ENCODE peak calls at places on chromosomes 5 and 9, in five cellular contexts. R is left ventricle myocardium inferior, P is left lung, L is aorta, O is HCT116. S is an unnamed sample.

GRCh38 chr5:147248584-147248983 is 13.8 kb downstream of the STK32A start:
- DNase-seq in R (no peak), P (no peak), L (no peak), O (no peak), S (no peak)

GRCh38 chr5:92676839-92677197 is 904.2 kb downstream of the NR2F1-AS1 start:
- DNase-seq in R (no peak), P (no peak), L (no peak), O (no peak), S (no peak)

GRCh38 chr5:58266402-58266801 is 193.5 kb downstream of the PLK2 start:
- DNase-seq in R (no peak), P (no peak), L (no peak), O (no peak), S (no peak)

GRCh38 chr9:82939451-82939850 is 123.5 kb downstream of the RASEF start:
- DNase-seq in R (no peak), P (peak; percentile 42), L (no peak), O (no peak), S (peak; percentile 74)

GRCh38 chr9:120563044-120563443 is 16.9 kb downstream of the CDK5RAP2 start:
- DNase-seq in R (peak; percentile 39), P (no peak), L (no peak), O (no peak), S (no peak)

GRCh38 chr9:92501671-92502393 is 19.5 kb upstream of the ASPN start:
- DNase-seq in R (peak; percentile 38), P (no peak), L (no peak), O (peak; percentile 52), S (peak; percentile 17)

GRCh38 chr9:6902423-6902822 is 144.7 kb downstream of the KDM4C start:
- DNase-seq in R (no peak), P (no peak), L (no peak), O (peak; percentile 34), S (no peak)

GRCh38 chr9:73402081-73403028 is 250.7 kb downstream of the ANXA1 start:
- DNase-seq in R (no peak), P (no peak), L (no peak), O (no peak), S (no peak)

GRCh38 chr5:150672237-150672883 is 11.3 kb downstream of the MYOZ3 start:
- DNase-seq in R (peak; percentile 44), P (peak; percentile 52), L (peak; percentile 88), O (no peak), S (peak; percentile 31)

GRCh38 chr9:77712533-77713130 is 64.5 kb upstream of the GNA14 start:
- DNase-seq in R (no peak), P (no peak), L (no peak), O (no peak), S (no peak)

GRCh38 chr5:172156541-172156994 is 31.5 kb downstream of the STK10 start:
- DNase-seq in R (peak; percentile 68), P (peak; percentile 30), L (no peak), O (no peak), S (peak; percentile 28)

GRCh38 chr5:12703254-12703653 is 799.0 kb upstream of the CTNND2 start:
- DNase-seq in R (no peak), P (no peak), L (no peak), O (no peak), S (no peak)

GRCh38 chr9:92638621-92639101 is 31.3 kb downstream of the IPPK start:
- DNase-seq in R (no peak), P (no peak), L (peak; percentile 56), O (no peak), S (no peak)

GRCh38 chr9:131101207-131101964 is 5.1 kb downstream of the AIF1L start:
- DNase-seq in R (no peak), P (no peak), L (no peak), O (no peak), S (no peak)

GRCh38 chr9:128619127-128619526 is 37.5 kb downstream of the DYNC2I2 start:
- DNase-seq in R (no peak), P (no peak), L (peak; percentile 16), O (no peak), S (no peak)

GRCh38 chr5:124580925-124581821 is 165.3 kb downstream of the ZNF608 start:
- DNase-seq in R (no peak), P (no peak), L (no peak), O (no peak), S (peak; percentile 46)

GRCh38 chr5:157051604-157052245 is 7.2 kb downstream of the HAVCR1 start:
- DNase-seq in R (no peak), P (no peak), L (no peak), O (no peak), S (no peak)
- H3K4me1 ChIP-seq in R (no peaks in the 10 kb centered on the region), P (no peaks in the 10 kb centered on the region), L (no peaks in the 10 kb centered on the region), O (no peaks in the 10 kb centered on the region), S (no peaks in the 10 kb centered on the region)

DNA sequence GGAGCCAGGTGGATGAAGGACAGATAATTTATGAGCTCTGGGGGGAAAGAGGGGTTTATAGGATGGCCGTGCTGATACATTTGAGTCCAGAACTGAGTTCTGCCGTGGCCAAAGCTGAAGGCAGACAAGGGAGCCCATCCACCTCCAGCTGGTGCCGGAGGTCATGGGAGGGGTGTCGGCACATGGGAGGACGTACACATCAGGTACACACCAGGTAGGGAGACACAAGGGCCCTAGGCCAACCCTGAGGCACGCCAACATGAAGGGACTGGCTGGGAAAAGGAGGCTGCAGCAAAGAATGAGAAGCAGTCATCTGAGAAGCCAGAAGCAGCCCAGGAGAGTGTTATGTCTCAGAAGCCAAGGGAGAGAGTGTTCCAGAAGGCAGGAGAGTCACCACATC is 2.1 kb upstream of the GPRIN1 start:
- DNase-seq in R (no peak), P (no peak), L (no peak), O (no peak), S (no peak)
- H3K27me3 ChIP-seq in R (peaks cover 78% of the 10 kb centered on the region), P (no peaks in the 10 kb centered on the region), L (no peaks in the 10 kb centered on the region), O (no peaks in the 10 kb centered on the region), S (no peaks in the 10 kb centered on the region)

GRCh38 chr9:105308448-105309412 is 64.3 kb downstream of the SLC44A1 start:
- DNase-seq in R (no peak), P (no peak), L (no peak), O (no peak), S (no peak)
- H3K27ac ChIP-seq in R (no peak overlapping the region), P (peak overlapping the region; percentile 26), L (no peak overlapping the region), O (no peak overlapping the region), S (peak overlapping the region; percentile 48)

GRCh38 chr5:107470007-107470582 is 200.6 kb downstream of the EFNA5 start:
- DNase-seq in R (no peak), P (no peak), L (no peak), O (no peak), S (no peak)
- H3K4me1 ChIP-seq in R (peaks cover 66% of the 10 kb centered on the region), P (no peaks in the 10 kb centered on the region), L (peaks cover 16% of the 10 kb centered on the region), O (peaks cover 22% of the 10 kb centered on the region), S (peaks cover 6% of the 10 kb centered on the region)

GRCh38 chr9:134769084-134769455 is 111.5 kb upstream of the FCN2 start:
- DNase-seq in R (no peak), P (no peak), L (no peak), O (no peak), S (no peak)

GRCh38 chr9:134764870-134765269 is 115.7 kb upstream of the FCN2 start:
- DNase-seq in R (no peak), P (peak; percentile 44), L (no peak), O (no peak), S (no peak)

GRCh38 chr9:134768332-134769083 is 112.1 kb upstream of the FCN2 start:
- DNase-seq in R (peak; percentile 63), P (no peak), L (peak; percentile 86), O (no peak), S (peak; percentile 7)

GRCh38 chr9:134766587-134766986 is 114.0 kb upstream of the FCN2 start:
- DNase-seq in R (no peak), P (no peak), L (no peak), O (no peak), S (no peak)

DNA sequence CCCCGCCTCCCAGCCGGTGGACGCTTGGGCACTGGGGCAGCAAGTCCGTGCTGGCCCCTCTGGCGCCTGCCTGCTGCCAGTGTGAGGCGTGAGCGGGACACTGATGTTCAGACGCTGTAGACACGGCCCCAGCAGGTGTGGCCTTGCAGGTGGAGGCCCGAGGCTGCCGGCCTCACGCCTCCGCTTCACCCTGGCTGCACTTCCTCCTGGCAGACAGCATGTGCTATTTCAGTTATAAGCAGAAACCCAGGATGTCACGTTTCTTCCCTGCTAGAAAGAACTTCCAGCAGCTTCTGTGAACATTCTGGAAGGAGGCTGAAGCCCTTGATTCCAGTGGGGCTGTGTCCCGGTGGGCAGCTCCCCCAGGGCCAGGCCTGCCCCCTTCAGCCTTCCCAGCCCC is 114.8 kb upstream of the FCN2 start:
- DNase-seq in R (no peak), P (no peak), L (no peak), O (no peak), S (no peak)
- H3K27me3 ChIP-seq in R (no peaks in the 10 kb centered on the region), P (no peaks in the 10 kb centered on the region), L (no peaks in the 10 kb centered on the region), O (no peaks in the 10 kb centered on the region), S (no peaks in the 10 kb centered on the region)

DNA sequence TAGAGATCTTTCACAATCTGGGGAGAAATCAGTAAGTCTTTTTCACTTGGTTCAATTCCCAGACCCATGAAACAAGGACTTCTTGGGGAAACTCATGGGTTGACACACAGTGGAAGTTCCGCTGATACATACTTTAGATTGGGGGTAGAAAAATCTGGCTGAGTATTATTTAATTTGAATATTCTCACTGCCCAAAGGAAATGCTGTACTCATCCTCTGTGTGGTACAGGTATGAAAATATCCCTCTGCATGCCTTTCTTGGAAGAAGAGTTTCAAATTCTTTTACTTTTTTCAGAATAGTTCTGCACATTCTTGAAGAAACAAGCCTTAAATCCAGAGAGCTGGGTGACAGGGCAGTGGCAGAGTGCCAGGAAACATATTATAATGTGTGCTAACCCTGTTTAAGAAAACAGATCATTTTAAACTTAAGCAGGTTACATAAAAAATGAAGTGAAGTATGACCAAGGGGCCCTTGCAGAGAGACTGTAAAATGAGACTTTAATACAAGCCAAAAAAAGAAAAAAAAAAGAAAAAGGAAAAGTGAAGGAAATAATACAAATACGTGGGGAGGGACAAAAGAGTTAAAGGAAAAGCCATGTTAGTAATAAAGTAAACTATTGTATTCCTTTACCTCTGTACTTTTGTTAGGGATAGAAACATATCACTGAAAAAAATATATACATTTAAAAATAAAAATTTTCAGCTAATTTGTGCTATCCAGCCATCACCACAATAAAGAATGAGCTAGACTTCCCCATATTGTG is 173.4 kb upstream of the NR3C1 start:
- DNase-seq in R (no peak), P (no peak), L (no peak), O (no peak), S (peak; percentile 31)
- H3K27ac ChIP-seq in R (no peak overlapping the region), P (no peak overlapping the region), L (no peak overlapping the region), O (no peak overlapping the region), S (no peak overlapping the region)

DNA sequence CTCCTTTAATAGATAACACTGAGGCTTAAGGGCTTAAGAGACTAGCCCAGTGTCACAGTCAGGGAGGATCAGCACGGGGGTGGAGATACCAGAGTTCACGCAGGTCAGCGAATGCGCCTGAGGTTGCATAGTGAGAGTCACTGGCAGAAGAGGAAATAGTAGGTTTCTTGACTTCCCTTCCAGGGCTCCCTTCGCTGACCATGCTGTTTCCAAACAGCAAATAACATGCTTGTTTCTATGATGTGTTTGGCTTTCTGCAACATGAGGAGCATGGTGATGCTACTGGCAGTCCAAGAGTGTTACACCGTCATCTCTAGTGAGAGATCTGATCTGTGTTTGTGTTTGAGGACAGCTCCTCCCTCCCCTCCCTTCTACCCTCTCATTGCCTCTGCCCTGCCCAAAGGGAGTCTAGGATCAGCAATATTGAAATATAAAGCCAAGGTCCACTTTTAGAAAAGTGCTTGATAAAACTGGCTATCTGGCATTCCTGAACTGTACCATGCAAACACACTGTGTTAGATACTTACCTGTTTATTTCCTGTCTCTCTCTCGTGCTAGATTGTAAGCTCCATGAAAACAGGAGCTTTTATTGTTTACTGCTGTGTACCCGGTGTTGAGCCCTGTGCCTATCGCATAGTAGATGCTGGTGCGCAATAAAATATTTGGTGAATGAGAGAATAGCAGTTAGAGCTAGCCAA is 12.3 kb downstream of the TLE4 start:
- DNase-seq in R (peak; percentile 36), P (peak; percentile 81), L (no peak), O (no peak), S (no peak)
- H3K4me1 ChIP-seq in R (peaks cover 75% of the 10 kb centered on the region), P (no peaks in the 10 kb centered on the region), L (no peaks in the 10 kb centered on the region), O (no peaks in the 10 kb centered on the region), S (peaks cover 38% of the 10 kb centered on the region)

GRCh38 chr5:132750471-132751230 is 3.4 kb downstream of the CCNI2 start:
- DNase-seq in R (no peak), P (no peak), L (no peak), O (no peak), S (no peak)
- H3K27me3 ChIP-seq in R (peaks cover 17% of the 10 kb centered on the region), P (peaks cover 20% of the 10 kb centered on the region), L (no peaks in the 10 kb centered on the region), O (no peaks in the 10 kb centered on the region), S (no peaks in the 10 kb centered on the region)